ENCODE peak calls at places on chromosomes 13 and 19, in seven cellular contexts. Z is smooth muscle cell of the brain vasculature, V is dorsolateral prefrontal cortex, B is WTC11, S is NCI-H187, K is mucosa of descending colon, L is mesendoderm. Y is an unnamed sample.

GRCh38 chr13:44165895-44166496 is 207.6 kb upstream of the SERP2 start:
- DNase-seq in S (no peak), V (no peak), B (no peak), Z (no peak), K (no peak), L (peak), Y (no peak)

GRCh38 chr19:10593820-10594637 is 6.9 kb upstream of the AP1M2 start:
- DNase-seq in Z (no peak), L (no peak), S (no peak), B (no peak), V (peak), K (no peak), Y (peak)

GRCh38 chr19:10701955-10702307 is 692 bp downstream of the QTRT1 start:
- DNase-seq in K (peak), Z (no peak), V (no peak), B (peak), S (no peak), L (peak), Y (no peak)

GRCh38 chr13:32901994-32902780 is 114.0 kb upstream of the KL start:
- DNase-seq in Z (no peak), B (no peak), S (no peak), V (no peak), K (no peak), L (no peak), Y (no peak)

GRCh38 chr13:48404952-48405351 is 8.0 kb downstream of the LPAR6 start:
- DNase-seq in S (no peak), V (no peak), K (no peak), L (no peak), B (no peak), Z (no peak), Y (no peak)

GRCh38 chr13:93603043-93603442 is 376.4 kb downstream of the GPC6 start:
- DNase-seq in L (peak), V (no peak), B (no peak), Z (no peak), K (no peak), S (no peak), Y (no peak)

GRCh38 chr19:40799558-40800338 is 757 bp downstream of the EGLN2 start:
- DNase-seq in K (peak), L (peak), Z (no peak), V (no peak), B (peak), S (no peak), Y (no peak)

GRCh38 chr13:40102854-40103253 is 447.4 kb downstream of the COG6 start:
- DNase-seq in Z (no peak), V (no peak), K (no peak), B (no peak), L (no peak), S (no peak), Y (peak)

GRCh38 chr19:30690525-30690924 is 318.3 kb downstream of the ZNF536 start:
- DNase-seq in K (no peak), V (no peak), B (no peak), L (no peak), S (no peak), Z (no peak), Y (no peak)

GRCh38 chr19:37931941-37932655 is 25.1 kb downstream of the SIPA1L3 start:
- DNase-seq in V (peak), S (peak), B (peak), Z (no peak), K (peak), L (peak), Y (peak)

GRCh38 chr13:45781553-45782326 is 69.8 kb downstream of the SIAH3 start:
- DNase-seq in K (peak), S (peak), B (no peak), Z (no peak), L (no peak), V (no peak), Y (no peak)

GRCh38 chr13:97986841-97987240 is 33.4 kb downstream of the IPO5 start:
- DNase-seq in V (no peak), K (peak), Z (no peak), B (no peak), L (no peak), S (no peak), Y (no peak)

GRCh38 chr19:51247972-51248371 is 2.9 kb upstream of the SIGLECL1 start:
- DNase-seq in S (no peak), K (no peak), V (no peak), L (no peak), Z (no peak), B (no peak), Y (no peak)

Y was measured in anterior cingulate cortex.